ENCODE peak calls at places on chromosomes 13 and 19, in nine cellular contexts. One of them, this sample, is unnamed.

GRCh38 chr13:93951153-93951552 is 528.3 kb downstream of the DCT start:
- DNase-seq in GM12878: no peak
- DNase-seq in HepG2: no peak
- DNase-seq in HCT116: no peak
- DNase-seq in K562: no peak
- DNase-seq in GM23338: peak
- DNase-seq in A549: no peak
- DNase-seq in HL-60: no peak
- DNase-seq in SK-N-SH: no peak
- DNase-seq in this sample: no peak

GRCh38 chr19:31347828-31348314 is 1.4 kb downstream of the TSHZ3 start:
- DNase-seq in K562: no peak
- DNase-seq in GM12878: no peak
- DNase-seq in HL-60: no peak
- DNase-seq in HepG2: no peak
- DNase-seq in GM23338: no peak
- DNase-seq in HCT116: no peak
- DNase-seq in A549: no peak
- DNase-seq in SK-N-SH: no peak
- DNase-seq in this sample: no peak

GRCh38 chr13:81795710-81796109 is 1454.8 kb upstream of the SPRY2 start:
- DNase-seq in GM23338: no peak
- DNase-seq in HepG2: no peak
- DNase-seq in HCT116: no peak
- DNase-seq in HL-60: no peak
- DNase-seq in K562: no peak
- DNase-seq in GM12878: no peak
- DNase-seq in A549: no peak
- DNase-seq in SK-N-SH: no peak
- DNase-seq in this sample: no peak

GRCh38 chr13:24281188-24282008 is 28.0 kb upstream of the C1QTNF9 start:
- DNase-seq in SK-N-SH: no peak
- DNase-seq in GM23338: no peak
- DNase-seq in K562: no peak
- DNase-seq in HepG2: no peak
- DNase-seq in GM12878: no peak
- DNase-seq in A549: no peak
- DNase-seq in HL-60: no peak
- DNase-seq in HCT116: no peak
- DNase-seq in this sample: no peak

GRCh38 chr13:32905864-32906180 is 110.4 kb upstream of the KL start:
- DNase-seq in HCT116: no peak
- DNase-seq in HL-60: no peak
- DNase-seq in K562: no peak
- DNase-seq in HepG2: no peak
- DNase-seq in A549: no peak
- DNase-seq in SK-N-SH: no peak
- DNase-seq in GM12878: no peak
- DNase-seq in GM23338: no peak
- DNase-seq in this sample: no peak

GRCh38 chr13:99721606-99722384 is 220.5 kb downstream of the TM9SF2 start:
- DNase-seq in A549: no peak
- DNase-seq in GM23338: no peak
- DNase-seq in HL-60: no peak
- DNase-seq in HepG2: no peak
- DNase-seq in SK-N-SH: no peak
- DNase-seq in GM12878: no peak
- DNase-seq in HCT116: no peak
- DNase-seq in K562: no peak
- DNase-seq in this sample: no peak

GRCh38 chr19:36775768-36776167 is 3.2 kb upstream of the ZNF850 start:
- DNase-seq in HCT116: no peak
- DNase-seq in SK-N-SH: no peak
- DNase-seq in A549: no peak
- DNase-seq in GM23338: peak
- DNase-seq in GM12878: no peak
- DNase-seq in HepG2: no peak
- DNase-seq in HL-60: no peak
- DNase-seq in K562: no peak
- DNase-seq in this sample: no peak

GRCh38 chr19:46687438-46688145 is 26.6 kb upstream of the DACT3 start:
- DNase-seq in GM23338: no peak
- DNase-seq in GM12878: no peak
- DNase-seq in HCT116: no peak
- DNase-seq in K562: no peak
- DNase-seq in HepG2: no peak
- DNase-seq in HL-60: no peak
- DNase-seq in SK-N-SH: no peak
- DNase-seq in A549: no peak
- DNase-seq in this sample: no peak

GRCh38 chr19:1183543-1184172 is 9.6 kb upstream of the SBNO2 start:
- DNase-seq in HCT116: peak
- DNase-seq in K562: no peak
- DNase-seq in HL-60: no peak
- DNase-seq in HepG2: peak
- DNase-seq in A549: peak
- DNase-seq in GM12878: peak
- DNase-seq in GM23338: no peak
- DNase-seq in SK-N-SH: peak
- DNase-seq in this sample: no peak

GRCh38 chr13:27131202-27131623 is 40.4 kb downstream of the USP12 start:
- DNase-seq in GM12878: peak
- DNase-seq in K562: peak
- DNase-seq in HCT116: peak
- DNase-seq in HL-60: no peak
- DNase-seq in A549: no peak
- DNase-seq in SK-N-SH: no peak
- DNase-seq in GM23338: peak
- DNase-seq in HepG2: no peak
- DNase-seq in this sample: peak

GRCh38 chr19:46460981-46461380 is 10.4 kb downstream of the PNMA8A start:
- DNase-seq in GM23338: no peak
- DNase-seq in HepG2: no peak
- DNase-seq in A549: no peak
- DNase-seq in K562: no peak
- DNase-seq in SK-N-SH: no peak
- DNase-seq in HL-60: no peak
- DNase-seq in HCT116: no peak
- DNase-seq in GM12878: no peak
- DNase-seq in this sample: no peak

GRCh38 chr13:77786888-77787287 is 89.4 kb downstream of the SLAIN1 start:
- DNase-seq in GM23338: no peak
- DNase-seq in HL-60: no peak
- DNase-seq in SK-N-SH: no peak
- DNase-seq in GM12878: no peak
- DNase-seq in A549: no peak
- DNase-seq in HCT116: no peak
- DNase-seq in K562: no peak
- DNase-seq in HepG2: no peak
- DNase-seq in this sample: no peak

GRCh38 chr13:41056996-41057711 is 4.2 kb upstream of the WBP4 start:
- DNase-seq in HL-60: no peak
- DNase-seq in HepG2: peak
- DNase-seq in SK-N-SH: no peak
- DNase-seq in HCT116: no peak
- DNase-seq in GM12878: no peak
- DNase-seq in K562: no peak
- DNase-seq in A549: no peak
- DNase-seq in GM23338: no peak
- DNase-seq in this sample: no peak

GRCh38 chr13:62119739-62120700 is 704.4 kb upstream of the PCDH20 start:
- DNase-seq in GM12878: no peak
- DNase-seq in HCT116: peak
- DNase-seq in GM23338: peak
- DNase-seq in SK-N-SH: peak
- DNase-seq in HL-60: no peak
- DNase-seq in HepG2: no peak
- DNase-seq in K562: no peak
- DNase-seq in A549: peak
- DNase-seq in this sample: no peak

GRCh38 chr13:33931397-33931987 is 113.5 kb downstream of the RFC3 start:
- DNase-seq in A549: peak
- DNase-seq in GM23338: peak
- DNase-seq in HL-60: no peak
- DNase-seq in K562: peak
- DNase-seq in HepG2: peak
- DNase-seq in HCT116: peak
- DNase-seq in SK-N-SH: peak
- DNase-seq in GM12878: peak
- DNase-seq in this sample: peak
- TF ChIP-seq REST in A549: no peak
- TF ChIP-seq REST in GM23338: no peak
- TF ChIP-seq REST in HL-60: no peak
- TF ChIP-seq REST in K562: no peak
- TF ChIP-seq REST in HepG2: no peak
- TF ChIP-seq REST in HCT116: no peak
- TF ChIP-seq REST in SK-N-SH: no peak
- TF ChIP-seq REST in GM12878: no peak
- TF ChIP-seq REST in this sample: no peak

GRCh38 chr19:16869331-16869972 is 19.3 kb upstream of the F2RL3 start:
- DNase-seq in HL-60: no peak
- DNase-seq in A549: no peak
- DNase-seq in HepG2: no peak
- DNase-seq in GM12878: no peak
- DNase-seq in K562: no peak
- DNase-seq in SK-N-SH: no peak
- DNase-seq in GM23338: no peak
- DNase-seq in HCT116: no peak
- DNase-seq in this sample: no peak

GRCh38 chr19:16873603-16874002 is 15.2 kb upstream of the F2RL3 start:
- DNase-seq in HCT116: no peak
- DNase-seq in GM23338: no peak
- DNase-seq in A549: no peak
- DNase-seq in GM12878: no peak
- DNase-seq in HL-60: no peak
- DNase-seq in HepG2: no peak
- DNase-seq in SK-N-SH: no peak
- DNase-seq in K562: no peak
- DNase-seq in this sample: no peak

GRCh38 chr19:16874250-16874977 is 14.4 kb upstream of the F2RL3 start:
- DNase-seq in SK-N-SH: no peak
- DNase-seq in HCT116: no peak
- DNase-seq in K562: no peak
- DNase-seq in A549: no peak
- DNase-seq in GM23338: no peak
- DNase-seq in HL-60: no peak
- DNase-seq in HepG2: no peak
- DNase-seq in GM12878: no peak
- DNase-seq in this sample: no peak

GRCh38 chr19:16872728-16873127 is 16.1 kb upstream of the F2RL3 start:
- DNase-seq in GM12878: no peak
- DNase-seq in A549: no peak
- DNase-seq in GM23338: no peak
- DNase-seq in HL-60: no peak
- DNase-seq in HepG2: no peak
- DNase-seq in SK-N-SH: no peak
- DNase-seq in HCT116: no peak
- DNase-seq in K562: no peak
- DNase-seq in this sample: no peak

GRCh38 chr19:16871870-16872269 is 16.9 kb upstream of the F2RL3 start:
- DNase-seq in K562: no peak
- DNase-seq in HepG2: no peak
- DNase-seq in HCT116: no peak
- DNase-seq in A549: no peak
- DNase-seq in GM12878: no peak
- DNase-seq in SK-N-SH: no peak
- DNase-seq in GM23338: no peak
- DNase-seq in HL-60: no peak
- DNase-seq in this sample: no peak
- TF ChIP-seq REST in K562: no peak
- TF ChIP-seq REST in HepG2: no peak
- TF ChIP-seq REST in HCT116: no peak
- TF ChIP-seq REST in A549: no peak
- TF ChIP-seq REST in GM12878: no peak
- TF ChIP-seq REST in SK-N-SH: no peak
- TF ChIP-seq REST in GM23338: no peak
- TF ChIP-seq REST in HL-60: no peak
- TF ChIP-seq REST in this sample: no peak

DNA sequence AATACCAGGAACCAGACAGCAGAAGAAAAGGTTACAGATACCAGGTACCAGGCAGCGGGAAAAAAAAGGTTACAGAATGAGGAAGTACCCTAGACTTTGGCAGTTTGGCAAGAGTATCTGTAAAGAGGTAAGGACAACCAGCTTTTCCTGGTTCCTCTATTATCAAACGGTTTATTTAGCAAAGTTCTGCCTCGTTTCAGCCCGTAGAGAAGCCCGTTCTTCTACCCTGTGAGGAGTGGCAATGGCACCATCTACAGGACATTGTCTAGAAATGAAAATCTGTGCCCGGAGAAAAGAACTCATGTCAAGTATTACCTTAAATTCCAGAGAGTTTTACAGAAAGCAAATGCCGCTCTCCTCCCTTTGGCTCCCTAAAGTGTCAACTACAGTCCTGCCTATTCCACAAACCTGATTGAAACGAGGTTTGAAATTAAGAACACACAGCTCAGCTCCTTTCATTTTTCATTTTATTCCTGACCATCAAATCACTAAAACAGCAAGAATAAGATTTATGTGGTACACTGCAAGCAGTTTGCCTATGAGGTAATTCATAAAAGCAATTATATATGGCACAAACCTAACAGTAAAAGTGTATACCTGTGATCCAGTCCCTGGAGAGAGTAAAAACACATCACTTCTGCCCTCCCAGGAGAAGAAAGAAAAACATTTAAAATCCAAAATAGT is 226.3 kb downstream of the SLC7A1 start:
- DNase-seq in K562: no peak
- DNase-seq in GM12878: peak
- DNase-seq in GM23338: peak
- DNase-seq in HepG2: peak
- DNase-seq in HL-60: peak
- DNase-seq in A549: no peak
- DNase-seq in SK-N-SH: peak
- DNase-seq in HCT116: peak
- DNase-seq in this sample: no peak
- TF ChIP-seq REST in K562: no peak
- TF ChIP-seq REST in GM12878: no peak
- TF ChIP-seq REST in GM23338: no peak
- TF ChIP-seq REST in HepG2: no peak
- TF ChIP-seq REST in HL-60: no peak
- TF ChIP-seq REST in A549: no peak
- TF ChIP-seq REST in SK-N-SH: no peak
- TF ChIP-seq REST in HCT116: no peak
- TF ChIP-seq REST in this sample: no peak

DNA sequence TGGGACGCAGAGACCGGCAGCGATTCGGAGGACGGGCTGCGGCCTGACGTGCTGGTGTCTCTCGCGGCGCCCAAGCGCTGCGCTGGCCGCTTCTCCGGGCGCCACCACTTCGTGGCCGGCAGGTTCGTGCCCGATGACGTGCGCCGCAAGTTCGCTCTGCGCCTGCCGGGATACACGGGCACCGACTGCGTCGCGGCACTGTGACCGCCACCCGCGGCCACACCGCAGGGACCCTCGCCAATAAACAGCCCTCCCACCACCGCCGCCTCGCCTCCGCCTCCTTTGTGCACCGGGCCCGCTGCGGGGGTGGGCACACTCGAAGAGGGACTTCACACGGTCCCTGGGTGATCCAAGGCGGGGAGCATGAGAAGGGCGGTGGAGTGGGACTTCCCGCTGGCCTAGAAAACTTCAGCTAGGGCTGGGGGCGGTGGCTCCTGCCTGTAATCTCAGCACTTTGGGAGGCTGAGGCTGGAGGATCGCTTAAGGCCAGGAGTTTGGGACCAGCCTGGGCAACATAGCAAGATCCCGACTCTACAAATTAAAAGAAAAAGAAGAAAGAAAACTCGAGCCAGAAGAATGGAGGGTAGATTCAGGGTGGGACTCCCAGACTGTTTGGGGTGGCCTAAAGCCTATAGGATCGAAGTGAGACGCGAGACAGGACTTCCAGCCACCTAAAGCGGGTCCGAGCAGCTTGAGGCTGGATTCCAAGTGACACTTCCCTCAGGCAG is 580 bp upstream of the CILP2 start:
- DNase-seq in HCT116: no peak
- DNase-seq in SK-N-SH: no peak
- DNase-seq in GM12878: no peak
- DNase-seq in GM23338: peak
- DNase-seq in A549: no peak
- DNase-seq in HL-60: no peak
- DNase-seq in K562: no peak
- DNase-seq in HepG2: no peak
- DNase-seq in this sample: no peak
- TF ChIP-seq REST in HCT116: no peak
- TF ChIP-seq REST in SK-N-SH: no peak
- TF ChIP-seq REST in GM12878: no peak
- TF ChIP-seq REST in GM23338: no peak
- TF ChIP-seq REST in A549: no peak
- TF ChIP-seq REST in HL-60: no peak
- TF ChIP-seq REST in K562: no peak
- TF ChIP-seq REST in HepG2: no peak
- TF ChIP-seq REST in this sample: no peak

This sample was measured in Panc1.